ENCODE peak calls at places on chromosomes 4 and X, in four cellular contexts. One of them, this sample, is unnamed.

GRCh38 chr4:26322349-26322748 is 1.5 kb downstream of the RBPJ start:
- DNase-seq in HepG2: no peak
- DNase-seq in H1: no peak
- DNase-seq in suprapubic skin: no peak
- DNase-seq in this sample: no peak

GRCh38 chrX:39008554-39008953 is 207.3 kb downstream of the MID1IP1 start:
- DNase-seq in HepG2: no peak
- DNase-seq in H1: no peak
- DNase-seq in suprapubic skin: no peak
- DNase-seq in this sample: no peak

GRCh38 chrX:47169726-47170515 is 23.7 kb upstream of the UBA1 start:
- DNase-seq in HepG2: no peak
- DNase-seq in H1: no peak
- DNase-seq in suprapubic skin: peak; percentile 61
- DNase-seq in this sample: no peak

GRCh38 chr4:30103455-30103854 is 616.7 kb upstream of the PCDH7 start:
- DNase-seq in HepG2: no peak
- DNase-seq in H1: no peak
- DNase-seq in suprapubic skin: no peak
- DNase-seq in this sample: no peak

GRCh38 chr4:168574581-168575295 is 77.9 kb downstream of the PALLD start:
- DNase-seq in HepG2: no peak
- DNase-seq in H1: no peak
- DNase-seq in suprapubic skin: no peak
- DNase-seq in this sample: no peak

GRCh38 chrX:10208953-10209352 is 52.2 kb downstream of the CLCN4 start:
- DNase-seq in HepG2: no peak
- DNase-seq in H1: no peak
- DNase-seq in suprapubic skin: no peak
- DNase-seq in this sample: no peak

GRCh38 chr4:73831569-73831968 is 4.9 kb upstream of the CXCL6 start:
- DNase-seq in HepG2: no peak
- DNase-seq in H1: no peak
- DNase-seq in suprapubic skin: no peak
- DNase-seq in this sample: no peak

GRCh38 chrX:18769812-18770573 is 62.5 kb downstream of the PPEF1 start:
- DNase-seq in HepG2: no peak
- DNase-seq in H1: no peak
- DNase-seq in suprapubic skin: no peak
- DNase-seq in this sample: no peak

GRCh38 chr4:20890752-20891151 is 190.5 kb downstream of the PACRGL start:
- DNase-seq in HepG2: no peak
- DNase-seq in H1: no peak
- DNase-seq in suprapubic skin: no peak
- DNase-seq in this sample: no peak

GRCh38 chrX:102129473-102129872 is 4.0 kb downstream of the TCEAL2 start:
- DNase-seq in HepG2: no peak
- DNase-seq in H1: no peak
- DNase-seq in suprapubic skin: no peak
- DNase-seq in this sample: no peak

GRCh38 chr4:914531-914930 is 17.6 kb downstream of the GAK start:
- DNase-seq in HepG2: no peak
- DNase-seq in H1: no peak
- DNase-seq in suprapubic skin: no peak
- DNase-seq in this sample: no peak

GRCh38 chr4:174154455-174154854 is 129.0 kb downstream of the FBXO8 start:
- DNase-seq in HepG2: no peak
- DNase-seq in H1: no peak
- DNase-seq in suprapubic skin: no peak
- DNase-seq in this sample: no peak

GRCh38 chrX:148381603-148382002 is 118.8 kb upstream of the AFF2 start:
- DNase-seq in HepG2: no peak
- DNase-seq in H1: no peak
- DNase-seq in suprapubic skin: no peak
- DNase-seq in this sample: no peak

GRCh38 chrX:123339201-123339905 is 155.3 kb downstream of the GRIA3 start:
- DNase-seq in HepG2: no peak
- DNase-seq in H1: no peak
- DNase-seq in suprapubic skin: no peak
- DNase-seq in this sample: no peak

GRCh38 chrX:84320606-84321005 is 132.6 kb upstream of the RPS6KA6 start:
- DNase-seq in HepG2: no peak
- DNase-seq in H1: no peak
- DNase-seq in suprapubic skin: no peak
- DNase-seq in this sample: no peak

DNA sequence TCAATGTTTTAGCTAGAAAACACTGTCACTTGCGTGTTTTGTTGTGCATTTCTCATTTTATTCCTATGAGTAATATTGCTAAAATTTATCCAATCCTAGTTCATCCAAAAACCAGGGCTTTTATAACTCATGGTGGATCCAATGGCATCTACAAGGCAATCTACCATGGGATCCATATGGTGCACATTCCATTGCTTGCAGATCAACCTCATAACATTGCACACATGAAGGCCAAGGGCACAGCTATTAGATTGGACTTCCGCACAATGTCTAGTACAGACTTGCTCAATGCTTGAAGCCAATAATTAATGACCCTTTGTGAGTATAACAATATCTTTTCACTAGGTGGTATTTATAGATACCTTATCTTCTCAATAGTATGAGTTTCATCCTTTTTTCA is 57.2 kb upstream of the UGT2B7 start:
- DNase-seq in HepG2: no peak
- DNase-seq in H1: no peak
- DNase-seq in suprapubic skin: no peak
- DNase-seq in this sample: no peak
- H3K4me3 ChIP-seq in HepG2: no peak overlapping the region
- H3K4me3 ChIP-seq in H1: no peak overlapping the region
- H3K4me3 ChIP-seq in suprapubic skin: no peak overlapping the region
- H3K4me3 ChIP-seq in this sample: no peak overlapping the region

DNA sequence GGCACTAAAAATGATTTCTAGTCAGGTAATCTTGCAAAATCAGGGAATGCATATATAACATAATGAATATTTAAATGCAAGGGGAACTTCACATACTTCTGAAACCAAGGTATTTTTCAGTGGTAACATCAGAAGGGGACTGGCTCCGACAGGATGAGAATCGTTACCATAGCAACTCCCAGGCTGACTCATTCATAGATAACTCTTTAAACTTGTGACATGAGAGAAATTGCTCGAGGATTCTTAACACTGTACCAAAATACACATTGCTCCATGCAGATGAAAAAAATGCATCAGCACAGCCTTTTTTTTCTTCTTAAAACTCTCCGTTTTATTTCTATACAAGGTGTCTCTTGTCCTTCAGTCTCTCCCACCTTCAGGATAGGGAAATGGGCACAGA is 114.3 kb downstream of the GABRB1 start:
- DNase-seq in HepG2: peak; percentile 1
- DNase-seq in H1: no peak
- DNase-seq in suprapubic skin: no peak
- DNase-seq in this sample: no peak
- TF ChIP-seq EP300 in HepG2: no peak
- TF ChIP-seq EP300 in H1: no peak
- TF ChIP-seq EP300 in suprapubic skin: no peak
- TF ChIP-seq EP300 in this sample: no peak

DNA sequence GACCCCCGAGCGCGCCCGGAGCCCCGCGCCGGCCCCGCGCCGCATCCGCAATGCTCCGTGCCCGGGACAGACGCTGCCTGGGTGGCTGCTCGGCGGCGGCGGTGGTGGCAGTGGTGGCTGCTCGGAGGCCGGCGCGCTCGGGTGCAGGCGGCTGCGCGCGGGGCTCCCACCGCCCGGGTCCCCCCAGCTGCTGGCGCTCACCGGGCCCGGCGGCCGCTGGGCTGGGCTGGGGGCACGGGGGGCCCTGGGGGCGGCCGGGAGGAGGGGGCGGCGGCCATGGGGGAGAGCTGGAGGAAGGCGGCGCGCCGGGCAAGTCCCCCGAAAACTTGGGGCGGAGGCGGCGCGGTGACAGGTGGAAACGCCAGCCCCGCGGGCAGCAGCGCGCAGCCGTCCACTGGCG is 83.4 kb upstream of the DHRSX start:
- DNase-seq in HepG2: no peak
- DNase-seq in H1: no peak
- DNase-seq in suprapubic skin: no peak
- DNase-seq in this sample: no peak
- TF ChIP-seq POLR2AphosphoS5 in HepG2: no peak
- TF ChIP-seq POLR2AphosphoS5 in H1: no peak
- TF ChIP-seq POLR2AphosphoS5 in suprapubic skin: no peak
- TF ChIP-seq POLR2AphosphoS5 in this sample: no peak

DNA sequence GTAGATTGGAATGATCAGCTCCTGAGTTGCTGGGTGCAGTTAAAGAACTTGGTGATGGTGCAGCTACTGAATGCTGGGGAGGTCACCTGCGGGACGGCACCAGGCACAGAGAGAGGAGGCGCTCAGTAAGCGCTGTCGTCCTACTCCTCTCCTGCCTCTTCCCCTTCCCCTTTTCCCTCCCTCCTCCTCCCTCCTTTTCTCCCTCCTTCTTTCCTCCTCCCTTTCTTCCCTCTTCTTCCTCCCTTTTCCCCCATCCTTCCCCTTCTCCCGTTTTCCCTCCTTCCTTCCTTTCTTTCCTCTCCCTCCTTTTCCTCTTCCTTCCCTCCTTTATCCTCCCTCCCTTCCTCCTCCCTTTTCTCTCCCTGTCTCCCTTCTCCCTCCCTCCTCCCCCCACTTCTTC is 87.7 kb upstream of the PSAPL1 start:
- DNase-seq in HepG2: no peak
- DNase-seq in H1: no peak
- DNase-seq in suprapubic skin: no peak
- DNase-seq in this sample: no peak
- H3K4me3 ChIP-seq in HepG2: no peak overlapping the region
- H3K4me3 ChIP-seq in H1: no peak overlapping the region
- H3K4me3 ChIP-seq in suprapubic skin: no peak overlapping the region
- H3K4me3 ChIP-seq in this sample: no peak overlapping the region

GRCh38 chr4:156971168-156971601 is 414 bp downstream of the PDGFC start:
- DNase-seq in HepG2: no peak
- DNase-seq in H1: no peak
- DNase-seq in suprapubic skin: peak; percentile 71
- DNase-seq in this sample: peak; percentile 36

GRCh38 chr4:156974264-156974663 is 2.7 kb upstream of the PDGFC start:
- DNase-seq in HepG2: no peak
- DNase-seq in H1: no peak
- DNase-seq in suprapubic skin: no peak
- DNase-seq in this sample: no peak

GRCh38 chr4:156972370-156972980 is 876 bp upstream of the PDGFC start:
- DNase-seq in HepG2: no peak
- DNase-seq in H1: no peak
- DNase-seq in suprapubic skin: no peak
- DNase-seq in this sample: no peak

GRCh38 chr4:156970501-156971167 is 965 bp downstream of the PDGFC start:
- DNase-seq in HepG2: peak; percentile 61
- DNase-seq in H1: no peak
- DNase-seq in suprapubic skin: peak; percentile 82
- DNase-seq in this sample: peak; percentile 67

DNA sequence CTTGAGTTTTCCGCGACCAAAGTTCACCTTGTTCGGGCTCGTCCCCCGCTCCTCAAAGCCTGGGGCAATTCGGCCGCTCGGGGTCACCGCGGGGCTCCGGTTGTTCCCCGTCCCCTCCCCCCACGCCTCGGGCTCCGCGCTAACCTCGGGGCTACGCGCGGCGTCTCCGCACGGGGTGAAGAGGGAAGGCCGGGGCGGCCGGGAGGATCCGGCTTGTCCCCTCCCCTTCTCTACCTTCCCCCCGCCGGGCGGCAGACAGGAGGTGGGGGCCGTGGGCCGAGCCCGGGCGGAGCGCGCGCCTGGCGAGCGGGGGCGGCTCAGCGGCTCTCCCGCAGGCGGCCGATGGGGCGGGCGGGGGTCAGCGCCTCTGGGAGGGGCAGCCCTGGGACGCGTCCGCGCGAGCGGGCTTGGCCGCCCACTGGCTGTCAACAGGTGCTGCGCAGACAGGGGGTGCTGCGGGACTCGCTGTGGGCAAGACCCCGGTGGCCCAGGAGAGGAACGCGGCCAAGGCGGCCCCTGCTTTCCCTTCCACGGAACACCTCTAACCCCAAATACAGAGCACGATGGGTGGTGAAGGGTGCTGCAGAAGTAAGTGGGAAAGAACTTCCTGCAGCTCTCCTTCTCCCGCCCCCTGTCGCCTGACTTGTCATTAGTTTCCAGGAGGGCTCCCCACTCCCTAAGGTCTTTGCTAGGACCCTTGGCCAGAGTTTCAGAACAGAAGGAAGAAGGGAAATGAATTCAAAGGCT is at the start of gene PDGFC:
- DNase-seq in HepG2: peak; percentile 63
- DNase-seq in H1: no peak
- DNase-seq in suprapubic skin: peak; percentile 88
- DNase-seq in this sample: peak; percentile 95
- TF ChIP-seq EP300 in HepG2: no peak
- TF ChIP-seq EP300 in H1: no peak
- TF ChIP-seq EP300 in suprapubic skin: no peak
- TF ChIP-seq EP300 in this sample: no peak

This sample was measured in upper lobe of left lung.